ENCODE peak calls at places on chromosomes 5 and 9, in six cellular contexts. Q is lung microvascular endothelial cell; H is RWPE1; U is stimulated activated CD4-positive, alpha-beta T cell treated with anti-CD3 and anti-CD28 coated beads, TNF-alpha, amount 100 ng/mL, for 48 hours; N is kidney glomerular epithelial cell; F is T47D. C is an unnamed sample.

GRCh38 chr9:137550958-137551655 is 572 bp upstream of the MRPL41 start:
- DNase-seq in Q (no peak), H (no peak), U (no peak), N (peak), F (peak), C (no peak)

GRCh38 chr9:92147030-92147853 is 32.0 kb upstream of the SPTLC1 start:
- DNase-seq in Q (peak), H (peak), U (no peak), N (peak), F (no peak), C (peak)

GRCh38 chr9:469672-470040 is 255.0 kb downstream of the DOCK8 start:
- DNase-seq in Q (no peak), H (no peak), U (no peak), N (no peak), F (no peak), C (no peak)

GRCh38 chr9:113995963-113996362 is 82.1 kb downstream of the AMBP start:
- DNase-seq in Q (no peak), H (no peak), U (no peak), N (no peak), F (no peak), C (no peak)

GRCh38 chr5:127934791-127935256 is 148.7 kb upstream of the SLC12A2 start:
- DNase-seq in Q (peak), H (peak), U (no peak), N (peak), F (no peak), C (peak)

GRCh38 chr9:22395585-22396205 is 50.9 kb upstream of the DMRTA1 start:
- DNase-seq in Q (no peak), H (peak), U (no peak), N (peak), F (no peak), C (no peak)

GRCh38 chr5:10331341-10331796 is 22.1 kb upstream of the MARCHF6 start:
- DNase-seq in Q (peak), H (no peak), U (no peak), N (no peak), F (no peak), C (no peak)

GRCh38 chr5:158832736-158833135 is 267.0 kb downstream of the EBF1 start:
- DNase-seq in Q (no peak), H (no peak), U (no peak), N (no peak), F (no peak), C (peak)

GRCh38 chr5:149035282-149035882 is 27.5 kb downstream of the SH3TC2 start:
- DNase-seq in Q (peak), H (peak), U (peak), N (peak), F (peak), C (peak)